ENCODE peak calls at places on chromosomes 6 and 20, in six cellular contexts. G, C, B, R, W and K are unnamed samples.
A peak's percentile ranks its signal among the peaks of the same experiment; 100 is the strongest.

GRCh38 chr6:83917001-83917400 is 57.5 kb downstream of the CYB5R4 start:
- ATAC-seq in G (no peak), C (no peak), B (no peak), R (no peak), W (no peak), K (no peak)

GRCh38 chr6:26142026-26142425 is 54.8 kb downstream of the HFE start:
- ATAC-seq in G (no peak), C (no peak), B (no peak), R (no peak), W (peak; percentile 63), K (no peak)

GRCh38 chr6:24891004-24891403 is 44.8 kb downstream of the RIPOR2 start:
- ATAC-seq in G (no peak), C (no peak), B (no peak), R (no peak), W (no peak), K (no peak)

GRCh38 chr6:28589234-28589951 is 63.7 kb downstream of the GPX5 start:
- ATAC-seq in G (peak; percentile 80), C (no peak), B (peak; percentile 9), R (peak; percentile 87), W (peak; percentile 68), K (no peak)

GRCh38 chr6:131083687-131084086 is 20.6 kb upstream of the EPB41L2 start:
- ATAC-seq in G (no peak), C (no peak), B (no peak), R (no peak), W (no peak), K (no peak)

GRCh38 chr6:114144887-114145851 is 174.2 kb upstream of the HDAC2 start:
- ATAC-seq in G (no peak), C (no peak), B (peak; percentile 93), R (no peak), W (peak; percentile 99), K (no peak)

GRCh38 chr20:57809661-57810172 is 99.9 kb upstream of the PMEPA1 start:
- ATAC-seq in G (no peak), C (no peak), B (no peak), R (peak; percentile 22), W (peak; percentile 18), K (no peak)

GRCh38 chr20:53149652-53150205 is 177.6 kb downstream of the TSHZ2 start:
- ATAC-seq in G (no peak), C (no peak), B (no peak), R (no peak), W (no peak), K (no peak)

GRCh38 chr6:127277878-127278843 is 11.5 kb downstream of the RNF146 start:
- ATAC-seq in G (no peak), C (no peak), B (no peak), R (no peak), W (peak; percentile 77), K (no peak)

GRCh38 chr6:88704980-88705379 is 258.4 kb downstream of the RNGTT start:
- ATAC-seq in G (peak; percentile 49), C (no peak), B (no peak), R (no peak), W (no peak), K (no peak)

GRCh38 chr6:36114798-36115408 is 15.4 kb upstream of the MAPK13 start:
- ATAC-seq in G (peak; percentile 76), C (no peak), B (no peak), R (no peak), W (no peak), K (no peak)

GRCh38 chr6:42295688-42296087 is 78.0 kb upstream of the MRPS10 start:
- ATAC-seq in G (no peak), C (no peak), B (no peak), R (no peak), W (no peak), K (no peak)

GRCh38 chr20:2022163-2022562 is 28.3 kb upstream of the PDYN start:
- ATAC-seq in G (no peak), C (no peak), B (no peak), R (no peak), W (no peak), K (no peak)

GRCh38 chr20:33624399-33624798 is 37.7 kb upstream of the C20orf144 start:
- ATAC-seq in G (no peak), C (no peak), B (no peak), R (no peak), W (no peak), K (no peak)

GRCh38 chr6:11978169-11978987 is 33.7 kb upstream of the HIVEP1 start:
- ATAC-seq in G (peak; percentile 66), C (peak; percentile 78), B (no peak), R (no peak), W (no peak), K (no peak)

GRCh38 chr6:28657756-28658465 is 132.2 kb downstream of the GPX5 start:
- ATAC-seq in G (peak; percentile 92), C (peak; percentile 92), B (no peak), R (peak; percentile 90), W (peak; percentile 91), K (peak; percentile 46)

GRCh38 chr20:32112862-32113261 is 3.3 kb downstream of the TM9SF4 start:
- ATAC-seq in G (peak; percentile 22), C (peak; percentile 59), B (peak; percentile 72), R (no peak), W (no peak), K (no peak)

GRCh38 chr20:35311409-35311808 is 19.2 kb upstream of the FAM83C start:
- ATAC-seq in G (peak; percentile 40), C (peak; percentile 67), B (no peak), R (no peak), W (no peak), K (no peak)

GRCh38 chr6:63395388-63395787 is 75.6 kb upstream of the LGSN start:
- ATAC-seq in G (no peak), C (no peak), B (no peak), R (no peak), W (no peak), K (no peak)

GRCh38 chr6:41373919-41374617 is 38.7 kb downstream of the NCR2 start:
- ATAC-seq in G (no peak), C (no peak), B (no peak), R (no peak), W (no peak), K (no peak)

GRCh38 chr6:71107935-71108420 is 151.1 kb upstream of the B3GAT2 start:
- ATAC-seq in G (no peak), C (no peak), B (no peak), R (no peak), W (no peak), K (peak; percentile 41)

GRCh38 chr6:75528423-75528822 is 34.8 kb upstream of the FILIP1 start:
- ATAC-seq in G (no peak), C (no peak), B (peak; percentile 84), R (no peak), W (no peak), K (peak; percentile 89)

GRCh38 chr6:160891690-160892089 is 99.9 kb upstream of the MAP3K4 start:
- ATAC-seq in G (no peak), C (no peak), B (no peak), R (no peak), W (no peak), K (peak; percentile 50)

GRCh38 chr20:53660078-53660909 is 66.7 kb upstream of the ZNF217 start:
- ATAC-seq in G (peak; percentile 27), C (no peak), B (no peak), R (peak; percentile 50), W (no peak), K (peak; percentile 74)

GRCh38 chr6:43951063-43951755 is 176.0 kb downstream of the MRPL14 start:
- ATAC-seq in G (peak; percentile 88), C (peak; percentile 85), B (peak; percentile 76), R (peak; percentile 83), W (peak; percentile 95), K (no peak)

GRCh38 chr6:144493035-144493910 is 208.1 kb downstream of the UTRN start:
- ATAC-seq in G (no peak), C (no peak), B (no peak), R (no peak), W (no peak), K (no peak)
- H3K27ac ChIP-seq in G (no peak overlapping the region), C (no peak overlapping the region), B (no peak overlapping the region), R (no peak overlapping the region), W (no peak overlapping the region), K (no peak overlapping the region)

GRCh38 chr6:136568129-136568528 is 17.9 kb upstream of the MAP7 start:
- ATAC-seq in G (no peak), C (no peak), B (no peak), R (no peak), W (no peak), K (no peak)

GRCh38 chr6:136564170-136564569 is 13.9 kb upstream of the MAP7 start:
- ATAC-seq in G (no peak), C (peak; percentile 53), B (no peak), R (no peak), W (no peak), K (no peak)

GRCh38 chr6:136566851-136567250 is 16.6 kb upstream of the MAP7 start:
- ATAC-seq in G (no peak), C (peak; percentile 54), B (no peak), R (no peak), W (no peak), K (no peak)

GRCh38 chr6:136567688-136568087 is 17.5 kb upstream of the MAP7 start:
- ATAC-seq in G (no peak), C (no peak), B (no peak), R (no peak), W (no peak), K (no peak)

GRCh38 chr6:136566007-136566487 is 15.8 kb upstream of the MAP7 start:
- ATAC-seq in G (no peak), C (peak; percentile 69), B (no peak), R (no peak), W (no peak), K (no peak)
- TF ChIP-seq EP300 in G (no peak), C (no peak), B (no peak), R (no peak), W (no peak), K (no peak)

GRCh38 chr6:154480144-154480639 is 30.3 kb downstream of the CNKSR3 start:
- ATAC-seq in G (no peak), C (peak; percentile 12), B (no peak), R (no peak), W (no peak), K (no peak)
- H3K4me3 ChIP-seq in G (no peak overlapping the region), C (no peak overlapping the region), B (no peak overlapping the region), R (no peak overlapping the region), W (no peak overlapping the region), K (peak overlapping the region; percentile 15)

GRCh38 chr6:167855825-167856425 is 29.2 kb downstream of the AFDN start:
- ATAC-seq in G (no peak), C (peak; percentile 75), B (no peak), R (peak; percentile 85), W (peak; percentile 97), K (peak; percentile 85)

GRCh38 chr6:167856999-167857660 is 30.4 kb downstream of the AFDN start:
- ATAC-seq in G (peak; percentile 95), C (peak; percentile 81), B (no peak), R (no peak), W (no peak), K (no peak)

GRCh38 chr6:167858086-167858591 is 31.4 kb downstream of the AFDN start:
- ATAC-seq in G (no peak), C (peak; percentile 16), B (no peak), R (no peak), W (no peak), K (no peak)

GRCh38 chr6:167858842-167859520 is 32.3 kb downstream of the AFDN start:
- ATAC-seq in G (no peak), C (peak; percentile 10), B (no peak), R (no peak), W (no peak), K (no peak)

DNA sequence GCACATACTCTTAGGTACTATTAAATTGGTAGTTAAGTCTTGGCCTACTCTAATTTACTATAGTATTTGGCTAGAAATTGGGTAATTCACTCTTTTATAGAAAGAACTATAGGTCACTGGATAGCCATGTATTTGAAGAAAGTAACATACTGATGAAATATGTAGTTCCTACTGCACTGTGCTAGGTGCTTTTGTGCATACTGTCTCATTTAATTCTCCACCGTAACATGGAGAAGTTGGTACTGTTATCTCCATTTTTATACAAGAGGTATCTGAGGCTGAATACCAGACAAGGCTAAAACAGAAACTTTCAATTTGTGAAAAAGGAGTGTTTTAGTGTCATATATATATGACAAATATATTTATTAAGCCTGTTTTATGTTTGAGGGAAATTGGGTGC is 29.8 kb downstream of the AFDN start:
- ATAC-seq in G (peak; percentile 7), C (peak; percentile 4), B (no peak), R (no peak), W (no peak), K (no peak)
- H3K27ac ChIP-seq in G (no peak overlapping the region), C (peak overlapping the region; percentile 96), B (no peak overlapping the region), R (no peak overlapping the region), W (peak overlapping the region; percentile 75), K (peak overlapping the region; percentile 61)